ENCODE peak calls at places on chromosomes 6 and 20, in seven cellular contexts. L is psoas muscle, V is heart right ventricle, D is trophoblast cell, W is IMR-90, Q is spleen, X is fibroblast of lung. S is an unnamed sample. For H3K4me1, the result is how much of the 10 kb centered on the place peaks cover.

GRCh38 chr6:165987483-165988305 is 180.0 kb downstream of the TBXT start:
- DNase-seq in X (peak), W (peak), L (peak), Q (no peak), D (peak), V (peak), S (peak)

GRCh38 chr6:29232725-29233124 is 62.0 kb downstream of the OR2J2 start:
- DNase-seq in W (no peak), D (no peak), L (no peak), X (no peak), V (no peak), Q (no peak), S (no peak)

GRCh38 chr6:44002591-44003344 is 124.5 kb downstream of the MRPL14 start:
- DNase-seq in V (peak), X (peak), W (peak), Q (peak), L (peak), D (peak), S (peak)

GRCh38 chr6:112153926-112154621 is 66.7 kb downstream of the FAM229B start:
- DNase-seq in V (no peak), L (no peak), Q (no peak), D (no peak), W (peak), X (peak), S (peak)

GRCh38 chr6:45394586-45395095 is 16.9 kb upstream of the SUPT3H start:
- DNase-seq in D (peak), Q (no peak), W (no peak), V (no peak), L (no peak), X (no peak), S (no peak)

GRCh38 chr6:127570739-127571389 is 6.1 kb upstream of the C6orf58 start:
- DNase-seq in D (no peak), Q (no peak), V (no peak), W (peak), X (no peak), L (no peak), S (peak)

GRCh38 chr6:30902709-30903108 is 5.3 kb upstream of the GTF2H4 start:
- DNase-seq in W (no peak), Q (no peak), X (no peak), L (peak), D (no peak), V (no peak), S (no peak)

GRCh38 chr6:138406443-138406842 is 2.4 kb downstream of the HEBP2 start:
- DNase-seq in V (no peak), W (no peak), X (no peak), Q (no peak), L (no peak), D (peak), S (no peak)

GRCh38 chr6:165794179-165794601 is 131.1 kb upstream of the PDE10A start:
- DNase-seq in X (no peak), Q (no peak), L (no peak), W (no peak), V (no peak), D (no peak), S (no peak)

GRCh38 chr6:107491791-107492674 is 2.1 kb downstream of the SOBP start:
- DNase-seq in W (peak), V (peak), X (peak), Q (no peak), L (peak), D (no peak), S (peak)

GRCh38 chr6:110738899-110739365 is 76.3 kb downstream of the CDK19 start:
- DNase-seq in W (no peak), L (no peak), D (peak), X (no peak), V (no peak), Q (no peak), S (no peak)

GRCh38 chr6:117222861-117223260 is 42.5 kb upstream of the VGLL2 start:
- DNase-seq in X (no peak), Q (no peak), V (no peak), W (no peak), D (peak), L (no peak), S (no peak)

GRCh38 chr6:17705778-17706579 is 746 bp downstream of the NUP153 start:
- DNase-seq in W (peak), L (peak), Q (peak), D (peak), V (peak), X (peak), S (peak)

GRCh38 chr6:1611322-1611571 is 1.5 kb downstream of the FOXC1 start:
- DNase-seq in V (peak), W (peak), Q (no peak), L (no peak), D (peak), X (peak), S (peak)
- H3K4me1 ChIP-seq in V (under half), W (under half), Q (half or more), L (under half), D (under half), X (under half), S (under half)

GRCh38 chr20:49685161-49685601 is 28.5 kb downstream of the B4GALT5 start:
- DNase-seq in D (no peak), Q (no peak), X (no peak), V (no peak), W (no peak), L (no peak), S (no peak)
- H3K4me1 ChIP-seq in D (under half), Q (half or more), X (under half), V (under half), W (under half), L (half or more), S (under half)

GRCh38 chr6:11202513-11203305 is 29.8 kb downstream of the NEDD9 start:
- DNase-seq in W (peak), Q (no peak), X (peak), D (no peak), V (no peak), L (no peak), S (no peak)

GRCh38 chr6:11198663-11199603 is 33.5 kb downstream of the NEDD9 start:
- DNase-seq in Q (no peak), V (no peak), L (no peak), X (no peak), D (no peak), W (no peak), S (no peak)

GRCh38 chr6:11201015-11201414 is 31.5 kb downstream of the NEDD9 start:
- DNase-seq in D (no peak), W (no peak), X (no peak), L (no peak), V (no peak), Q (no peak), S (no peak)

GRCh38 chr6:11201772-11202512 is 30.5 kb downstream of the NEDD9 start:
- DNase-seq in Q (no peak), V (no peak), L (no peak), D (no peak), X (no peak), W (no peak), S (no peak)

DNA sequence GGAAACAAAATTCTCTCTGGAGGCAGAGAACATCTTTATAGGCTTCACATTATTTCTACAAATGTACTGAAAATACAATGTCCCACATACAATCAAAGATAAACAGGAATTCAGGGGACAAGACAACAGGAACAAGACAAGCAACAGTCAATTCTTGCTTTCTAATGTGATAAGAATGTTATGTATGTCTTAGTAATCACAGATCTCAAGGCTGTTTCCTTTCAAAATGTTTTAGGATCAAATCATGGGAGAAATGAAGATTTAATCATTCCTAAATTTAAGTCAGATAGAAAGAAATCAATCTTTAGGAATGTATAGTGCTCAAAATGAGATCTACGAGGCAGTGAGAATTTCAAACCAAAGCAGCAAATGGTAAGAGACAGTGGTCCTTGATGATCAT is 32.1 kb downstream of the NEDD9 start:
- DNase-seq in V (no peak), Q (no peak), D (peak), X (no peak), W (peak), L (no peak), S (no peak)
- H3K4me1 ChIP-seq in V (under half), Q (under half), D (under half), X (under half), W (under half), L (under half), S (under half)

GRCh38 chr20:56424931-56425330 is 12.9 kb downstream of the CASS4 start:
- DNase-seq in X (no peak), V (no peak), Q (no peak), L (no peak), W (no peak), D (no peak), S (no peak)
- H3K4me1 ChIP-seq in X (under half), V (under half), Q (half or more), L (under half), W (under half), D (under half), S (under half)

DNA sequence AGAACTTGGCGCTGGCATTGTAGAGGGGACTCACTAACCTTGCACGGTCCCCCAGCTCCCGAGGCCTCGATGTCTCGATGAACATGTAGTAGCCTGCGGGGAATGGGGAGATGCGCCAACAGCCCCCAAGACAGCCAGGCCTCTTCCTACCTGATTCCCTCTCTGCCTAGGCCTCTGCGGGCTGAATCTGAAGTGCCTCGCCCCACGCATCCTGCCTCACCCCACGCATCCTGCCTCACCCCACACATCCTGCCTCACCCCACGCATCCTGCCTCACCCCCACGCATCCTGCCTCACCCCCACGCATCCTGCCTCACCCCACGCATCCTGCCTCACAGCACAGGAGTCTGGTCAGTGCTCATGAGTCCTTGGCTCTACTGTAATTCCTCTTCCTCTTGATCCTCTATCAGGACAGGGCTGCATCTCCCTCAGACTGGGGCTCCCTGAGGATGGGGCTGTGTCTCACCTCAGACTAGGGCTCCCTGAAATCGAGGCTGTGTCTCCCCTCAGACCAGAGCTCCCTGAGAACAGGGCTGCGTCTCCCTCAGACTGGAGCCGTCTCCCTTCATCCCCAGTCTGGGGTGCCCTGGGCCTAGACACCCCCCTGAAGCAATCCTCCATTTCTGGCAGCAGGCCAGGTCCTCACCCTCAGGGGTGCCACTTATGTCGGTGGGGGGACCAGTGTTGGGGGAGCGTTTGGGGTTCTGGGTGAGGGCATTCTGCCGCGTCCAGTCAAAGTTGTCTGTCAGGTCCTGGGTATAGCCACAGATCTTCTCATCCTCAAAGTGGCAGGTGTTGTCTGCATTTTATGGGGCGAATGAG is 53.6 kb downstream of the MDGA1 start:
- DNase-seq in W (peak), D (no peak), V (peak), Q (no peak), L (no peak), X (no peak), S (no peak)
- H3K4me1 ChIP-seq in W (under half), D (under half), V (under half), Q (under half), L (under half), X (under half), S (under half)

DNA sequence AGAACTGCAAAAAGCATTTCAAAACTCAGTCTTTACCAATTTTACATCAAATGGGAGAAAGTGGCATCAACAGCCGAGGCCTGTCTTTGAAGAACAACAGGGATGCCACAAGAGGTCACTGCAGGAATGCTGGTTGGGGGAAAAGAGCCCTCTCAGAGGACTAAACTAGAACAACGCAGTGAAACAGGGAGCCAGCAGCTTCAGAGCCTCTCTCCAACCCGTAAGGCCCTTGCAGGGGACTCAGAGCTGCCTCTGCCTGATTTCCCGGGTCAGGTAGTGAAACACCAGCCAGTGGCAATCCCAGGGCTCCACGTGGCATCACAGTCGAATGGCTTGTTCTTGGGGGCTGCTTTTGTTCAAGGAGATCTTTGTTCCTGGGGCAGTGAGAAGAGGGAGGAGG is 55.0 kb upstream of the KCNK16 start:
- DNase-seq in V (peak), Q (no peak), L (peak), X (peak), W (peak), D (peak), S (peak)
- H3K4me1 ChIP-seq in V (under half), Q (under half), L (under half), X (under half), W (under half), D (under half), S (under half)

DNA sequence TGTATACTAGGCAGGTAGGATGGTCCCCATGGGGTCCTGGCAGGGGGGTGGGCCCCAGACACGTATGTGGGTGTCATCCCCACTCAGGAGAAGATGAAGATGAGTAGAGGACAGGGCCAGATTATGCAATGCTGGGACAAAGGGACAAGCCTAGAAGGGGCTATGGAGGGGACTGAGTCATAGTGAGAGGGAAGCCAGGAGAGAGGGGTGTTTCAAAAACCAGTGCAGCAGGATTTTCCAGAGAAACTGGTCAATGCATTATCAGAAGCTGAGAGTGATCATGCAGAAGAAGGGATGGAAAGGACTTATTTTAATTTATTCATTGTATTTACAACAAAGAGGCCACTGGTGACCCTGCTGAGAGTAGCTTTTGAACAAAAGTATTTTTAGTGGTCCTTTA is 74.0 kb downstream of the PPP1R3G start:
- DNase-seq in Q (no peak), D (peak), W (no peak), L (no peak), X (no peak), V (no peak), S (peak)
- H3K4me1 ChIP-seq in Q (under half), D (under half), W (under half), L (under half), X (under half), V (under half), S (under half)

GRCh38 chr6:160106701-160107100 is 14.9 kb upstream of the SLC22A1 start:
- DNase-seq in X (no peak), Q (no peak), D (no peak), W (no peak), L (no peak), V (no peak), S (no peak)
- H3K4me1 ChIP-seq in X (under half), Q (under half), D (under half), W (under half), L (under half), V (under half), S (under half)

GRCh38 chr20:9262653-9263194 is 193.8 kb downstream of the PLCB4 start:
- DNase-seq in W (peak), Q (no peak), D (no peak), V (no peak), L (no peak), X (peak), S (no peak)

GRCh38 chr20:9260027-9260426 is 191.1 kb downstream of the PLCB4 start:
- DNase-seq in Q (no peak), V (no peak), L (no peak), W (no peak), X (no peak), D (no peak), S (no peak)

GRCh38 chr20:9258891-9259290 is 190.0 kb downstream of the PLCB4 start:
- DNase-seq in D (peak), X (no peak), L (no peak), W (no peak), Q (no peak), V (no peak), S (no peak)

GRCh38 chr20:9256359-9256758 is 187.5 kb downstream of the PLCB4 start:
- DNase-seq in Q (no peak), L (no peak), W (no peak), V (no peak), X (no peak), D (no peak), S (no peak)

GRCh38 chr20:9261781-9262180 is 192.9 kb downstream of the PLCB4 start:
- DNase-seq in W (no peak), V (no peak), D (no peak), Q (no peak), X (no peak), L (no peak), S (no peak)
- H3K4me1 ChIP-seq in W (under half), V (under half), D (under half), Q (under half), X (under half), L (under half), S (under half)

S was measured in mammary epithelial cell.